ENCODE peak calls at places on chromosome 16, in six cellular contexts. G is EL, I is AG09309, D is neural crest cell, A is kidney glomerular epithelial cell, L is psoas muscle. W is an unnamed sample.
A peak's percentile ranks its signal among the peaks of the same experiment; 100 is the strongest.

GRCh38 chr16:71895679-71896385 is 501 bp downstream of the IST1 start:
- DNase-seq in L (peak; percentile 50), I (no peak), A (peak; percentile 46), G (peak; percentile 46), D (no peak), W (no peak)

GRCh38 chr16:66581246-66581952 is 2.1 kb downstream of the CMTM2 start:
- DNase-seq in G (no peak), I (no peak), A (peak; percentile 73), D (no peak), L (no peak), W (peak; percentile 25)

GRCh38 chr16:75304521-75305363 is 53.3 kb upstream of the BCAR1 start:
- DNase-seq in A (no peak), G (peak; percentile 91), I (peak; percentile 90), L (peak; percentile 70), D (no peak), W (peak; percentile 69)

GRCh38 chr16:31404353-31405064 is 11.4 kb downstream of the ITGAD start:
- DNase-seq in G (peak; percentile 9), I (no peak), A (no peak), L (no peak), D (no peak), W (no peak)

GRCh38 chr16:60100371-60100770 is 1366.3 kb upstream of the GOT2 start:
- DNase-seq in D (no peak), A (no peak), G (no peak), L (no peak), I (no peak), W (no peak)

GRCh38 chr16:46883353-46883689 is 841 bp upstream of the GPT2 start:
- DNase-seq in L (no peak), G (no peak), D (no peak), I (no peak), A (no peak), W (no peak)

GRCh38 chr16:49859139-49859947 is 3.4 kb upstream of the ZNF423 start:
- DNase-seq in I (no peak), D (no peak), L (peak; percentile 61), G (peak; percentile 25), A (no peak), W (no peak)

GRCh38 chr16:6317924-6318323 is 1014.7 kb upstream of the RBFOX1 start:
- DNase-seq in I (no peak), A (no peak), D (no peak), L (no peak), G (no peak), W (no peak)

GRCh38 chr16:70691223-70692129 is 5.6 kb upstream of the MTSS2 start:
- DNase-seq in D (peak; percentile 51), A (no peak), G (peak; percentile 94), I (peak; percentile 98), L (peak; percentile 84), W (no peak)

W was measured in epithelial cell of proximal tubule.